ENCODE peak calls at places on chromosome 3, in four cellular contexts. One of them, this sample, is unnamed.

GRCh38 chr3:177597325-177598109 is 400.2 kb upstream of the TBL1XR1 start:
- DNase-seq in NCI-H187: peak
- DNase-seq in Calu3: no peak
- DNase-seq in hippocampal formation: peak
- DNase-seq in this sample: peak

GRCh38 chr3:113222412-113223086 is 11.2 kb downstream of the BOC start:
- DNase-seq in NCI-H187: no peak
- DNase-seq in Calu3: no peak
- DNase-seq in hippocampal formation: no peak
- DNase-seq in this sample: no peak

GRCh38 chr3:121757812-121758545 is 8.4 kb upstream of the GOLGB1 start:
- DNase-seq in NCI-H187: no peak
- DNase-seq in Calu3: no peak
- DNase-seq in hippocampal formation: no peak
- DNase-seq in this sample: no peak

GRCh38 chr3:50245831-50246516 is 10.0 kb downstream of the GNAI2 start:
- DNase-seq in NCI-H187: peak
- DNase-seq in Calu3: peak
- DNase-seq in hippocampal formation: peak
- DNase-seq in this sample: peak

GRCh38 chr3:25472153-25472552 is 44.1 kb downstream of the RARB start:
- DNase-seq in NCI-H187: no peak
- DNase-seq in Calu3: no peak
- DNase-seq in hippocampal formation: no peak
- DNase-seq in this sample: peak

GRCh38 chr3:114314259-114314658 is 20.4 kb downstream of the TIGIT start:
- DNase-seq in NCI-H187: no peak
- DNase-seq in Calu3: no peak
- DNase-seq in hippocampal formation: no peak
- DNase-seq in this sample: no peak

GRCh38 chr3:53571264-53571663 is 76.9 kb downstream of the CACNA1D start:
- DNase-seq in NCI-H187: no peak
- DNase-seq in Calu3: peak
- DNase-seq in hippocampal formation: no peak
- DNase-seq in this sample: no peak

GRCh38 chr3:129052675-129053074 is 7.9 kb upstream of the GP9 start:
- DNase-seq in NCI-H187: no peak
- DNase-seq in Calu3: no peak
- DNase-seq in hippocampal formation: no peak
- DNase-seq in this sample: no peak

GRCh38 chr3:41198526-41198925 is 779 bp upstream of the CTNNB1 start:
- DNase-seq in NCI-H187: no peak
- DNase-seq in Calu3: no peak
- DNase-seq in hippocampal formation: no peak
- DNase-seq in this sample: peak

GRCh38 chr3:113194747-113195400 is 16.5 kb upstream of the BOC start:
- DNase-seq in NCI-H187: no peak
- DNase-seq in Calu3: no peak
- DNase-seq in hippocampal formation: no peak
- DNase-seq in this sample: no peak

GRCh38 chr3:196931828-196932587 is 10.3 kb downstream of the NCBP2 start:
- DNase-seq in NCI-H187: peak
- DNase-seq in Calu3: no peak
- DNase-seq in hippocampal formation: no peak
- DNase-seq in this sample: no peak

GRCh38 chr3:161969867-161970266 is 473.3 kb downstream of the OTOL1 start:
- DNase-seq in NCI-H187: no peak
- DNase-seq in Calu3: no peak
- DNase-seq in hippocampal formation: no peak
- DNase-seq in this sample: no peak

GRCh38 chr3:46926871-46927717 is 49.5 kb downstream of the CCDC12 start:
- DNase-seq in NCI-H187: no peak
- DNase-seq in Calu3: no peak
- DNase-seq in hippocampal formation: no peak
- DNase-seq in this sample: no peak

This sample was measured in head of caudate nucleus.